ENCODE peak calls at places on chromosome 16, in six cellular contexts. One of them, this sample, is unnamed.
A peak's percentile ranks its signal among the peaks of the same experiment; 100 is the strongest.

GRCh38 chr16:29815793-29816693 is at the start of gene PAGR1:
- DNase-seq in A549: peak; percentile 95
- DNase-seq in RWPE2: peak; percentile 96
- DNase-seq in AG04450: peak; percentile 100
- DNase-seq in GM12865: peak; percentile 100
- DNase-seq in lung: peak; percentile 98
- DNase-seq in this sample: peak; percentile 99

GRCh38 chr16:20868890-20869289 is 31.3 kb downstream of the DCUN1D3 start:
- DNase-seq in A549: no peak
- DNase-seq in RWPE2: no peak
- DNase-seq in AG04450: no peak
- DNase-seq in GM12865: no peak
- DNase-seq in lung: peak; percentile 80
- DNase-seq in this sample: peak; percentile 36

GRCh38 chr16:1534021-1535020 is 855 bp downstream of the TMEM204 start:
- DNase-seq in A549: no peak
- DNase-seq in RWPE2: no peak
- DNase-seq in AG04450: no peak
- DNase-seq in GM12865: no peak
- DNase-seq in lung: no peak
- DNase-seq in this sample: no peak

GRCh38 chr16:58280146-58280845 is 14.5 kb downstream of the PRSS54 start:
- DNase-seq in A549: no peak
- DNase-seq in RWPE2: no peak
- DNase-seq in AG04450: no peak
- DNase-seq in GM12865: no peak
- DNase-seq in lung: no peak
- DNase-seq in this sample: no peak

GRCh38 chr16:48287239-48287638 is 39.9 kb upstream of the ABCC11 start:
- DNase-seq in A549: no peak
- DNase-seq in RWPE2: no peak
- DNase-seq in AG04450: no peak
- DNase-seq in GM12865: no peak
- DNase-seq in lung: no peak
- DNase-seq in this sample: no peak

GRCh38 chr16:386641-387156 is 4.9 kb upstream of the PGAP6 start:
- DNase-seq in A549: no peak
- DNase-seq in RWPE2: no peak
- DNase-seq in AG04450: no peak
- DNase-seq in GM12865: no peak
- DNase-seq in lung: no peak
- DNase-seq in this sample: no peak

GRCh38 chr16:89330177-89330856 is 112.8 kb downstream of the ZNF778 start:
- DNase-seq in A549: peak; percentile 89
- DNase-seq in RWPE2: peak; percentile 97
- DNase-seq in AG04450: no peak
- DNase-seq in GM12865: no peak
- DNase-seq in lung: no peak
- DNase-seq in this sample: no peak

GRCh38 chr16:74984194-74984669 is 691 bp downstream of the WDR59 start:
- DNase-seq in A549: peak; percentile 15
- DNase-seq in RWPE2: no peak
- DNase-seq in AG04450: no peak
- DNase-seq in GM12865: peak; percentile 54
- DNase-seq in lung: no peak
- DNase-seq in this sample: no peak

GRCh38 chr16:3174618-3175148 is 13.3 kb upstream of the OR1F1 start:
- DNase-seq in A549: no peak
- DNase-seq in RWPE2: peak; percentile 30
- DNase-seq in AG04450: no peak
- DNase-seq in GM12865: no peak
- DNase-seq in lung: no peak
- DNase-seq in this sample: no peak

GRCh38 chr16:22007509-22008214 is at the start of gene MOSMO:
- DNase-seq in A549: peak; percentile 60
- DNase-seq in RWPE2: no peak
- DNase-seq in AG04450: no peak
- DNase-seq in GM12865: peak; percentile 71
- DNase-seq in lung: peak; percentile 76
- DNase-seq in this sample: peak; percentile 18

GRCh38 chr16:21645261-21645721 is 7.1 kb downstream of the IGSF6 start:
- DNase-seq in A549: no peak
- DNase-seq in RWPE2: no peak
- DNase-seq in AG04450: no peak
- DNase-seq in GM12865: peak; percentile 77
- DNase-seq in lung: no peak
- DNase-seq in this sample: peak; percentile 4

GRCh38 chr16:89599451-89599858 is 14.0 kb upstream of the DPEP1 start:
- DNase-seq in A549: peak; percentile 65
- DNase-seq in RWPE2: peak; percentile 71
- DNase-seq in AG04450: no peak
- DNase-seq in GM12865: peak; percentile 58
- DNase-seq in lung: no peak
- DNase-seq in this sample: no peak

GRCh38 chr16:57131351-57131970 is 39.1 kb downstream of the CPNE2 start:
- DNase-seq in A549: no peak
- DNase-seq in RWPE2: no peak
- DNase-seq in AG04450: no peak
- DNase-seq in GM12865: no peak
- DNase-seq in lung: no peak
- DNase-seq in this sample: no peak

GRCh38 chr16:29905668-29906067 is 5.4 kb downstream of the ASPHD1 start:
- DNase-seq in A549: no peak
- DNase-seq in RWPE2: no peak
- DNase-seq in AG04450: no peak
- DNase-seq in GM12865: no peak
- DNase-seq in lung: no peak
- DNase-seq in this sample: no peak

GRCh38 chr16:51577621-51578303 is 426.7 kb upstream of the SALL1 start:
- DNase-seq in A549: no peak
- DNase-seq in RWPE2: peak; percentile 72
- DNase-seq in AG04450: no peak
- DNase-seq in GM12865: no peak
- DNase-seq in lung: no peak
- DNase-seq in this sample: no peak

GRCh38 chr16:54444851-54445523 is 158.4 kb upstream of the IRX3 start:
- DNase-seq in A549: no peak
- DNase-seq in RWPE2: no peak
- DNase-seq in AG04450: no peak
- DNase-seq in GM12865: no peak
- DNase-seq in lung: no peak
- DNase-seq in this sample: peak; percentile 46

GRCh38 chr16:84922351-84923135 is 88.8 kb downstream of the ZDHHC7 start:
- DNase-seq in A549: no peak
- DNase-seq in RWPE2: no peak
- DNase-seq in AG04450: no peak
- DNase-seq in GM12865: no peak
- DNase-seq in lung: peak; percentile 49
- DNase-seq in this sample: no peak

GRCh38 chr16:57863434-57864160 is 61.3 kb upstream of the KIFC3 start:
- DNase-seq in A549: peak; percentile 65
- DNase-seq in RWPE2: no peak
- DNase-seq in AG04450: peak; percentile 45
- DNase-seq in GM12865: no peak
- DNase-seq in lung: peak; percentile 68
- DNase-seq in this sample: peak; percentile 73

GRCh38 chr16:59892376-59892775 is 1158.3 kb upstream of the GOT2 start:
- DNase-seq in A549: no peak
- DNase-seq in RWPE2: no peak
- DNase-seq in AG04450: no peak
- DNase-seq in GM12865: no peak
- DNase-seq in lung: no peak
- DNase-seq in this sample: no peak

GRCh38 chr16:70331588-70332358 is 14.9 kb upstream of the DDX19A start:
- DNase-seq in A549: no peak
- DNase-seq in RWPE2: no peak
- DNase-seq in AG04450: no peak
- DNase-seq in GM12865: no peak
- DNase-seq in lung: no peak
- DNase-seq in this sample: no peak
- TF ChIP-seq CTCF in A549: peak; percentile 50
- TF ChIP-seq CTCF in RWPE2: peak; percentile 77
- TF ChIP-seq CTCF in AG04450: peak; percentile 50
- TF ChIP-seq CTCF in GM12865: peak; percentile 24
- TF ChIP-seq CTCF in lung: no peak
- TF ChIP-seq CTCF in this sample: peak; percentile 62

GRCh38 chr16:86497551-86498021 is 12.7 kb upstream of the FOXF1 start:
- DNase-seq in A549: no peak
- DNase-seq in RWPE2: no peak
- DNase-seq in AG04450: no peak
- DNase-seq in GM12865: no peak
- DNase-seq in lung: no peak
- DNase-seq in this sample: no peak

GRCh38 chr16:86495756-86496261 is 14.5 kb upstream of the FOXF1 start:
- DNase-seq in A549: no peak
- DNase-seq in RWPE2: no peak
- DNase-seq in AG04450: no peak
- DNase-seq in GM12865: no peak
- DNase-seq in lung: no peak
- DNase-seq in this sample: no peak

GRCh38 chr16:86496262-86496928 is 13.9 kb upstream of the FOXF1 start:
- DNase-seq in A549: no peak
- DNase-seq in RWPE2: no peak
- DNase-seq in AG04450: no peak
- DNase-seq in GM12865: no peak
- DNase-seq in lung: no peak
- DNase-seq in this sample: no peak

GRCh38 chr16:86498155-86498651 is 12.1 kb upstream of the FOXF1 start:
- DNase-seq in A549: no peak
- DNase-seq in RWPE2: no peak
- DNase-seq in AG04450: no peak
- DNase-seq in GM12865: no peak
- DNase-seq in lung: no peak
- DNase-seq in this sample: no peak

GRCh38 chr16:86496929-86497381 is 13.4 kb upstream of the FOXF1 start:
- DNase-seq in A549: no peak
- DNase-seq in RWPE2: no peak
- DNase-seq in AG04450: no peak
- DNase-seq in GM12865: no peak
- DNase-seq in lung: no peak
- DNase-seq in this sample: no peak
- H3K4me3 ChIP-seq in A549: no peak overlapping the region
- H3K4me3 ChIP-seq in RWPE2: no peak overlapping the region
- H3K4me3 ChIP-seq in AG04450: peak overlapping the region; percentile 47
- H3K4me3 ChIP-seq in GM12865: no peak overlapping the region
- H3K4me3 ChIP-seq in lung: peak overlapping the region; percentile 30
- H3K4me3 ChIP-seq in this sample: no peak overlapping the region

GRCh38 chr16:62363451-62363850 is 327.2 kb upstream of the CDH8 start:
- DNase-seq in A549: no peak
- DNase-seq in RWPE2: no peak
- DNase-seq in AG04450: no peak
- DNase-seq in GM12865: no peak
- DNase-seq in lung: no peak
- DNase-seq in this sample: no peak
- TF ChIP-seq CTCF in A549: no peak
- TF ChIP-seq CTCF in RWPE2: no peak
- TF ChIP-seq CTCF in AG04450: no peak
- TF ChIP-seq CTCF in GM12865: no peak
- TF ChIP-seq CTCF in lung: no peak
- TF ChIP-seq CTCF in this sample: no peak

GRCh38 chr16:11056090-11056988 is 112.0 kb downstream of the CLEC16A start:
- DNase-seq in A549: no peak
- DNase-seq in RWPE2: no peak
- DNase-seq in AG04450: no peak
- DNase-seq in GM12865: no peak
- DNase-seq in lung: no peak
- DNase-seq in this sample: no peak
- H3K4me3 ChIP-seq in A549: no peak overlapping the region
- H3K4me3 ChIP-seq in RWPE2: no peak overlapping the region
- H3K4me3 ChIP-seq in AG04450: no peak overlapping the region
- H3K4me3 ChIP-seq in GM12865: no peak overlapping the region
- H3K4me3 ChIP-seq in lung: no peak overlapping the region
- H3K4me3 ChIP-seq in this sample: no peak overlapping the region

DNA sequence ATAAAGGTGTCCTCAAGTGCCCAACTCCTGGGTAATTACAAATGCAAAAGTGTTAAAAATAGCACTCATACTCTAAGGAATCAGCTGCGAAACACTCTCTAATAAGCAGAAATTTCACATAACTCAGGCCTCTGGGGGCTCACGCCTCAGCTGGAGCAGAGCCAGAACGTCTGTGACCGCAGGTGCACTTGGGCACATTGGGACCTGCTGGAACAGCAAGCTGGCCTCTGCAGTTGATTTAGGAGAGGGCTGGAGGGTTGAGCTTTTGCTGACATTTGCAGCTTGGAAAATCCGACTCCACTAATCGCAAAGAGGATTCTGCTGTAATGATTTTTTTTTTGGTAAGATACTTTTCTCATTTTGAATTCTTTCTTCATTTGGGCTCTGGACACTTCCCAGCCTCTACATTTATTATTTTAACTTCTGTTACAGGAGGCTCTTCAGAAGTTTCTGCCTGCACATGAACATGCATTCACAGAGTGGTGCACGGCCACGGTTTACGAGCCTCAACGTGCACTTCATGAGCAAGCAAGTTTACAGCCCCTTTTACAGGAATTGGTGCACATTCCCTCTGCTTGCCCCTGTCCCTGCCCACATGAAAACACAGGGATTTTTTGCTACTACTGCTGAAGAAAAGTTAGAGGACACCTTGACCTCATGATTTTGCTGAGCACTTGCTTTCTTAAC is 4.1 kb upstream of the SNTB2 start:
- DNase-seq in A549: no peak
- DNase-seq in RWPE2: no peak
- DNase-seq in AG04450: no peak
- DNase-seq in GM12865: no peak
- DNase-seq in lung: no peak
- DNase-seq in this sample: no peak
- TF ChIP-seq CTCF in A549: no peak
- TF ChIP-seq CTCF in RWPE2: no peak
- TF ChIP-seq CTCF in AG04450: no peak
- TF ChIP-seq CTCF in GM12865: no peak
- TF ChIP-seq CTCF in lung: no peak
- TF ChIP-seq CTCF in this sample: no peak

This sample was measured in astrocyte of the cerebellum.